ENCODE peak calls at places on chromosomes 11 and 22, in six cellular contexts. A is effector memory CD4-positive, alpha-beta T cell; Y is posterior vena cava; H is left ventricle myocardium inferior; M is fibroblast of pulmonary artery; J is neural crest cell. T is an unnamed sample.

GRCh38 chr22:23677701-23677995 is 13.2 kb upstream of the RGL4 start:
- DNase-seq in A (no peak), Y (peak; percentile 54), H (no peak), M (no peak), J (no peak), T (no peak)

GRCh38 chr11:27362032-27362431 is 983 bp downstream of the CCDC34 start:
- DNase-seq in A (no peak), Y (no peak), H (no peak), M (no peak), J (no peak), T (no peak)

GRCh38 chr11:36066891-36067290 is 123.0 kb downstream of the LDLRAD3 start:
- DNase-seq in A (no peak), Y (no peak), H (no peak), M (no peak), J (no peak), T (no peak)

GRCh38 chr22:37230673-37231405 is 13.2 kb downstream of the RAC2 start:
- DNase-seq in A (peak; percentile 46), Y (peak; percentile 42), H (no peak), M (no peak), J (no peak), T (no peak)

GRCh38 chr11:3877252-3878035 is 22.0 kb downstream of the STIM1 start:
- DNase-seq in A (no peak), Y (no peak), H (no peak), M (no peak), J (no peak), T (no peak)

GRCh38 chr11:85627332-85627997 is at the start of gene DLG2:
- DNase-seq in A (no peak), Y (peak; percentile 80), H (no peak), M (peak; percentile 39), J (no peak), T (peak; percentile 13)

GRCh38 chr22:23080542-23081290 is 10.4 kb downstream of the GNAZ start:
- DNase-seq in A (no peak), Y (no peak), H (no peak), M (no peak), J (no peak), T (no peak)

GRCh38 chr11:3958301-3958700 is 102.8 kb downstream of the STIM1 start:
- DNase-seq in A (no peak), Y (no peak), H (no peak), M (no peak), J (no peak), T (no peak)

GRCh38 chr11:285894-286220 is 3.1 kb upstream of the PGGHG start:
- DNase-seq in A (no peak), Y (peak; percentile 64), H (no peak), M (no peak), J (no peak), T (no peak)

GRCh38 chr11:121630041-121630440 is 177.3 kb upstream of the SORL1-AS1 start:
- DNase-seq in A (no peak), Y (no peak), H (no peak), M (peak; percentile 82), J (no peak), T (no peak)

GRCh38 chr22:38862375-38863329 is 9.4 kb downstream of the CBX6 start:
- DNase-seq in A (no peak), Y (peak; percentile 89), H (no peak), M (peak; percentile 47), J (no peak), T (no peak)

GRCh38 chr11:112612283-112612849 is 348.9 kb upstream of the NCAM1 start:
- DNase-seq in A (no peak), Y (no peak), H (no peak), M (peak; percentile 31), J (peak; percentile 20), T (no peak)

GRCh38 chr11:10348650-10349280 is 43.9 kb downstream of the ADM start:
- DNase-seq in A (no peak), Y (no peak), H (no peak), M (peak; percentile 30), J (no peak), T (no peak)

GRCh38 chr22:22031183-22031560 is 48.6 kb upstream of the TOP3B start:
- DNase-seq in A (no peak), Y (no peak), H (no peak), M (no peak), J (no peak), T (no peak)

GRCh38 chr11:20036625-20037335 is 123.5 kb downstream of the DBX1 start:
- DNase-seq in A (no peak), Y (no peak), H (no peak), M (no peak), J (no peak), T (no peak)

GRCh38 chr11:1372660-1373059 is 17.1 kb upstream of the BRSK2 start:
- DNase-seq in A (no peak), Y (no peak), H (no peak), M (no peak), J (no peak), T (no peak)

GRCh38 chr22:37983860-37984791 is at the start of gene SOX10:
- DNase-seq in A (no peak), Y (no peak), H (no peak), M (no peak), J (peak; percentile 61), T (no peak)

GRCh38 chr11:131979364-131979763 is 608.9 kb downstream of the NTM start:
- DNase-seq in A (no peak), Y (no peak), H (no peak), M (no peak), J (no peak), T (no peak)

GRCh38 chr22:33654173-33654890 is 265.9 kb downstream of the LARGE1 start:
- DNase-seq in A (no peak), Y (no peak), H (no peak), M (no peak), J (no peak), T (no peak)

GRCh38 chr11:71171576-71171975 is 80.8 kb downstream of the SHANK2 start:
- DNase-seq in A (no peak), Y (no peak), H (no peak), M (no peak), J (no peak), T (no peak)

GRCh38 chr11:19595840-19596751 is 116.5 kb upstream of the NAV2 start:
- DNase-seq in A (no peak), Y (peak; percentile 92), H (peak; percentile 47), M (peak; percentile 86), J (no peak), T (no peak)

GRCh38 chr11:68721075-68721474 is 30.2 kb downstream of the TESMIN start:
- DNase-seq in A (no peak), Y (no peak), H (no peak), M (no peak), J (no peak), T (no peak)

GRCh38 chr11:118128310-118128709 is 24.3 kb downstream of the SCN4B start:
- DNase-seq in A (no peak), Y (no peak), H (no peak), M (no peak), J (no peak), T (no peak)

GRCh38 chr11:114285599-114285998 is 10.6 kb upstream of the NNMT start:
- DNase-seq in A (no peak), Y (no peak), H (no peak), M (peak; percentile 65), J (no peak), T (no peak)

GRCh38 chr11:124738713-124739478 is 846 bp upstream of the NRGN start:
- DNase-seq in A (no peak), Y (no peak), H (no peak), M (no peak), J (no peak), T (no peak)

GRCh38 chr11:22192289-22192641 is 620 bp upstream of the ANO5 start:
- DNase-seq in A (no peak), Y (peak; percentile 59), H (peak; percentile 10), M (no peak), J (no peak), T (no peak)

GRCh38 chr11:1299621-1300020 is 9.8 kb downstream of the TOLLIP start:
- DNase-seq in A (no peak), Y (peak; percentile 72), H (no peak), M (no peak), J (no peak), T (no peak)

GRCh38 chr22:44449061-44449682 is 48.9 kb downstream of the RTL6 start:
- DNase-seq in A (no peak), Y (peak; percentile 80), H (no peak), M (peak; percentile 86), J (no peak), T (no peak)

GRCh38 chr22:24026733-24027132 is 15.6 kb downstream of the CABIN1 start:
- DNase-seq in A (no peak), Y (no peak), H (no peak), M (no peak), J (no peak), T (no peak)

GRCh38 chr22:37309221-37310074 is 27.1 kb downstream of the CYTH4 start:
- DNase-seq in A (no peak), Y (no peak), H (no peak), M (no peak), J (no peak), T (peak; percentile 59)

GRCh38 chr11:11572386-11572785 is 49.4 kb downstream of the GALNT18 start:
- DNase-seq in A (no peak), Y (no peak), H (no peak), M (no peak), J (no peak), T (no peak)

GRCh38 chr11:20050551-20051333 is 109.5 kb downstream of the DBX1 start:
- DNase-seq in A (no peak), Y (no peak), H (no peak), M (no peak), J (no peak), T (no peak)

GRCh38 chr11:92845390-92846185 is 123.9 kb upstream of the MTNR1B start:
- DNase-seq in A (no peak), Y (no peak), H (no peak), M (no peak), J (no peak), T (no peak)

GRCh38 chr11:61579398-61580291 is 1.2 kb downstream of the SYT7 start:
- DNase-seq in A (no peak), Y (no peak), H (no peak), M (no peak), J (no peak), T (no peak)

GRCh38 chr11:121551463-121551862 is 98.7 kb upstream of the SORL1-AS1 start:
- DNase-seq in A (no peak), Y (no peak), H (no peak), M (no peak), J (no peak), T (no peak)

GRCh38 chr11:63020671-63021255 is 5.1 kb upstream of the SLC22A8 start:
- DNase-seq in A (no peak), Y (no peak), H (no peak), M (no peak), J (peak; percentile 33), T (no peak)

GRCh38 chr22:28497188-28497587 is 182.5 kb downstream of the TTC28 start:
- DNase-seq in A (no peak), Y (no peak), H (no peak), M (peak; percentile 8), J (no peak), T (no peak)

GRCh38 chr11:27401280-27401679 is 38.3 kb upstream of the CCDC34 start:
- DNase-seq in A (no peak), Y (no peak), H (no peak), M (no peak), J (no peak), T (no peak)

GRCh38 chr11:18230859-18231258 is 5.7 kb downstream of the SAA4 start:
- DNase-seq in A (no peak), Y (no peak), H (no peak), M (no peak), J (no peak), T (no peak)

GRCh38 chr22:42719133-42719532 is 1.5 kb downstream of the A4GALT start:
- DNase-seq in A (no peak), Y (no peak), H (no peak), M (no peak), J (no peak), T (no peak)

T was measured in T-cell.